ENCODE peak calls at places on chromosomes 13 and 19, in six cellular contexts. One of them, this sample, is unnamed.

GRCh38 chr13:35388979-35389378 is 87.5 kb downstream of the MAB21L1 start:
- DNase-seq in T-helper 17 cell: no peak
- DNase-seq in stimulated activated CD8-positive, alpha-beta memory T cell treated with anti-CD3 and anti-CD28 coated beads, Interleukin-7, amount 100 ng/mL, for 24 hours: no peak
- DNase-seq in activated CD4-positive, CD25-positive, alpha-beta regulatory T cell: no peak
- DNase-seq in Daoy: no peak
- DNase-seq in stimulated activated CD4-positive, alpha-beta T cell treated with anti-CD3 and anti-CD28 coated beads, Interleukin-1b, Interleukin-23, amount 100 ng/mL, for 1 hour: no peak
- DNase-seq in this sample: no peak

GRCh38 chr13:29991343-29991742 is 140.9 kb upstream of the UBL3 start:
- DNase-seq in T-helper 17 cell: no peak
- DNase-seq in activated CD4-positive, CD25-positive, alpha-beta regulatory T cell: no peak
- DNase-seq in stimulated activated CD4-positive, alpha-beta T cell treated with anti-CD3 and anti-CD28 coated beads, Interleukin-1b, Interleukin-23, amount 100 ng/mL, for 1 hour: no peak
- DNase-seq in stimulated activated CD8-positive, alpha-beta memory T cell treated with anti-CD3 and anti-CD28 coated beads, Interleukin-7, amount 100 ng/mL, for 24 hours: no peak
- DNase-seq in Daoy: peak
- DNase-seq in this sample: no peak

GRCh38 chr19:6108721-6109633 is 1.3 kb downstream of the RFX2 start:
- DNase-seq in stimulated activated CD4-positive, alpha-beta T cell treated with anti-CD3 and anti-CD28 coated beads, Interleukin-1b, Interleukin-23, amount 100 ng/mL, for 1 hour: peak
- DNase-seq in T-helper 17 cell: peak
- DNase-seq in stimulated activated CD8-positive, alpha-beta memory T cell treated with anti-CD3 and anti-CD28 coated beads, Interleukin-7, amount 100 ng/mL, for 24 hours: peak
- DNase-seq in Daoy: peak
- DNase-seq in activated CD4-positive, CD25-positive, alpha-beta regulatory T cell: peak
- DNase-seq in this sample: no peak

GRCh38 chr13:66489172-66489571 is 741.0 kb downstream of the PCDH9 start:
- DNase-seq in Daoy: no peak
- DNase-seq in activated CD4-positive, CD25-positive, alpha-beta regulatory T cell: no peak
- DNase-seq in stimulated activated CD8-positive, alpha-beta memory T cell treated with anti-CD3 and anti-CD28 coated beads, Interleukin-7, amount 100 ng/mL, for 24 hours: no peak
- DNase-seq in stimulated activated CD4-positive, alpha-beta T cell treated with anti-CD3 and anti-CD28 coated beads, Interleukin-1b, Interleukin-23, amount 100 ng/mL, for 1 hour: no peak
- DNase-seq in T-helper 17 cell: no peak
- DNase-seq in this sample: no peak

GRCh38 chr19:13004273-13004672 is 9.0 kb downstream of the NFIX start:
- DNase-seq in T-helper 17 cell: no peak
- DNase-seq in activated CD4-positive, CD25-positive, alpha-beta regulatory T cell: no peak
- DNase-seq in stimulated activated CD8-positive, alpha-beta memory T cell treated with anti-CD3 and anti-CD28 coated beads, Interleukin-7, amount 100 ng/mL, for 24 hours: no peak
- DNase-seq in Daoy: no peak
- DNase-seq in stimulated activated CD4-positive, alpha-beta T cell treated with anti-CD3 and anti-CD28 coated beads, Interleukin-1b, Interleukin-23, amount 100 ng/mL, for 1 hour: no peak
- DNase-seq in this sample: no peak

GRCh38 chr13:95099541-95099940 is 201.7 kb downstream of the ABCC4 start:
- DNase-seq in stimulated activated CD4-positive, alpha-beta T cell treated with anti-CD3 and anti-CD28 coated beads, Interleukin-1b, Interleukin-23, amount 100 ng/mL, for 1 hour: no peak
- DNase-seq in Daoy: peak
- DNase-seq in activated CD4-positive, CD25-positive, alpha-beta regulatory T cell: no peak
- DNase-seq in stimulated activated CD8-positive, alpha-beta memory T cell treated with anti-CD3 and anti-CD28 coated beads, Interleukin-7, amount 100 ng/mL, for 24 hours: no peak
- DNase-seq in T-helper 17 cell: no peak
- DNase-seq in this sample: no peak

GRCh38 chr19:46624958-46625661 is at the start of gene PTGIR:
- DNase-seq in Daoy: peak
- DNase-seq in activated CD4-positive, CD25-positive, alpha-beta regulatory T cell: no peak
- DNase-seq in stimulated activated CD4-positive, alpha-beta T cell treated with anti-CD3 and anti-CD28 coated beads, Interleukin-1b, Interleukin-23, amount 100 ng/mL, for 1 hour: no peak
- DNase-seq in T-helper 17 cell: no peak
- DNase-seq in stimulated activated CD8-positive, alpha-beta memory T cell treated with anti-CD3 and anti-CD28 coated beads, Interleukin-7, amount 100 ng/mL, for 24 hours: no peak
- DNase-seq in this sample: no peak

GRCh38 chr19:18586311-18586710 is 2.3 kb upstream of the REX1BD start:
- DNase-seq in T-helper 17 cell: no peak
- DNase-seq in activated CD4-positive, CD25-positive, alpha-beta regulatory T cell: no peak
- DNase-seq in Daoy: no peak
- DNase-seq in stimulated activated CD4-positive, alpha-beta T cell treated with anti-CD3 and anti-CD28 coated beads, Interleukin-1b, Interleukin-23, amount 100 ng/mL, for 1 hour: no peak
- DNase-seq in stimulated activated CD8-positive, alpha-beta memory T cell treated with anti-CD3 and anti-CD28 coated beads, Interleukin-7, amount 100 ng/mL, for 24 hours: no peak
- DNase-seq in this sample: no peak

GRCh38 chr13:95954266-95954665 is 98.9 kb downstream of the UGGT2 start:
- DNase-seq in T-helper 17 cell: no peak
- DNase-seq in stimulated activated CD8-positive, alpha-beta memory T cell treated with anti-CD3 and anti-CD28 coated beads, Interleukin-7, amount 100 ng/mL, for 24 hours: no peak
- DNase-seq in activated CD4-positive, CD25-positive, alpha-beta regulatory T cell: no peak
- DNase-seq in stimulated activated CD4-positive, alpha-beta T cell treated with anti-CD3 and anti-CD28 coated beads, Interleukin-1b, Interleukin-23, amount 100 ng/mL, for 1 hour: no peak
- DNase-seq in Daoy: no peak
- DNase-seq in this sample: no peak

This sample was measured in HuH-7.